ENCODE peak calls at places on chromosomes 2 and 18, in four cellular contexts. Y is CD8-positive, alpha-beta T cell; Q is effector memory CD4-positive, alpha-beta T cell; Z is hepatocyte. C is an unnamed sample. For H3K36me3, the result is how much of the 10 kb centered on the place peaks cover.

GRCh38 chr2:45845566-45845965 is 194.1 kb downstream of the PRKCE start:
- DNase-seq in Y (no peak), Z (no peak), Q (no peak), C (no peak)

GRCh38 chr2:81645750-81646301 is 1341.3 kb upstream of the LRRTM1 start:
- DNase-seq in Y (no peak), Q (no peak), Z (no peak), C (no peak)

GRCh38 chr2:167294031-167294774 is 405.9 kb downstream of the XIRP2 start:
- DNase-seq in Z (peak), Q (no peak), Y (no peak), C (peak)

GRCh38 chr18:57768557-57769326 is 34.4 kb downstream of the ATP8B1 start:
- DNase-seq in Q (no peak), Z (peak), Y (no peak), C (peak)

GRCh38 chr2:64463784-64464183 is 9.8 kb downstream of the LGALSL start:
- DNase-seq in Z (no peak), Y (no peak), Q (no peak), C (no peak)

GRCh38 chr2:112542974-112543760 is 902 bp downstream of the POLR1B start:
- DNase-seq in Y (peak), Z (no peak), Q (no peak), C (peak)

GRCh38 chr2:227163998-227164744 is at the start of the genes COL4A3 and COL4A4:
- DNase-seq in Y (no peak), Z (peak), Q (no peak), C (peak)

GRCh38 chr2:25885933-25886332 is 7.6 kb upstream of the ASXL2 start:
- DNase-seq in Q (no peak), Z (peak), Y (no peak), C (no peak)

GRCh38 chr18:74940856-74941255 is 268.1 kb downstream of the PTGR3 start:
- DNase-seq in Z (no peak), Y (no peak), Q (no peak), C (no peak)

GRCh38 chr2:76849086-76849485 is 673.1 kb downstream of the LRRTM4 start:
- DNase-seq in Y (no peak), Z (no peak), Q (no peak), C (no peak)

GRCh38 chr18:59893971-59894370 is 5.8 kb upstream of the PMAIP1 start:
- DNase-seq in Z (no peak), Q (no peak), Y (no peak), C (no peak)

GRCh38 chr2:64866797-64867196 is 122.4 kb upstream of the SLC1A4 start:
- DNase-seq in Y (no peak), Z (peak), Q (no peak), C (peak)

GRCh38 chr2:159558479-159558878 is 57.9 kb downstream of the BAZ2B start:
- DNase-seq in Z (no peak), Y (no peak), Q (no peak), C (no peak)

GRCh38 chr2:234495801-234496441 is 960 bp downstream of the ARL4C start:
- DNase-seq in Y (peak), Q (no peak), Z (peak), C (peak)

GRCh38 chr2:100036020-100036419 is 106.4 kb downstream of the AFF3 start:
- DNase-seq in Z (no peak), Q (no peak), Y (no peak), C (no peak)

GRCh38 chr2:171703574-171704347 is 16.5 kb downstream of the DYNC1I2 start:
- DNase-seq in Y (no peak), Q (no peak), Z (peak), C (no peak)

GRCh38 chr2:107336536-107336935 is 450.6 kb upstream of the ST6GAL2 start:
- DNase-seq in Y (no peak), Z (no peak), Q (no peak), C (no peak)

GRCh38 chr2:85455552-85456090 is 37.1 kb downstream of the SH2D6 start:
- DNase-seq in Y (no peak), Q (no peak), Z (no peak), C (no peak)

GRCh38 chr18:35345460-35345921 is 1.3 kb upstream of the ZNF24 start:
- DNase-seq in Q (no peak), Z (peak), Y (no peak), C (no peak)

GRCh38 chr18:75269696-75270095 is 59.1 kb downstream of the TSHZ1 start:
- DNase-seq in Z (no peak), Q (no peak), Y (no peak), C (no peak)

GRCh38 chr18:51029378-51029693 is 677 bp upstream of the SMAD4 start:
- DNase-seq in Z (no peak), Q (no peak), Y (no peak), C (no peak)

GRCh38 chr2:239598732-239599090 is 197.9 kb upstream of the HDAC4 start:
- DNase-seq in Z (no peak), Q (no peak), Y (no peak), C (no peak)

GRCh38 chr18:76657428-76657827 is 162.4 kb upstream of the ZNF516 start:
- DNase-seq in Y (no peak), Z (peak), Q (no peak), C (no peak)

GRCh38 chr2:69149631-69150215 is 136.7 kb downstream of the ANTXR1 start:
- DNase-seq in Q (no peak), Z (peak), Y (no peak), C (no peak)

GRCh38 chr2:217994776-217995274 is 8.0 kb downstream of the TNS1 start:
- DNase-seq in Y (no peak), Z (no peak), Q (no peak), C (no peak)

GRCh38 chr2:239275037-239275685 is 125.7 kb downstream of the HDAC4 start:
- DNase-seq in Y (peak), Z (peak), Q (peak), C (peak)

GRCh38 chr18:57353940-57354461 is 1.6 kb downstream of the ST8SIA3 start:
- DNase-seq in Q (no peak), Z (peak), Y (no peak), C (peak)

GRCh38 chr2:106686814-106687213 is 199.2 kb downstream of the ST6GAL2 start:
- DNase-seq in Y (no peak), Z (no peak), Q (no peak), C (no peak)

GRCh38 chr2:97706112-97706511 is 7.3 kb upstream of the ZAP70 start:
- DNase-seq in Z (peak), Y (peak), Q (no peak), C (no peak)

GRCh38 chr2:16079637-16080036 is 139.3 kb downstream of the MYCN start:
- DNase-seq in Q (no peak), Y (no peak), Z (no peak), C (no peak)

GRCh38 chr18:10544093-10544748 is 18.4 kb downstream of the NAPG start:
- DNase-seq in Q (no peak), Y (no peak), Z (no peak), C (no peak)

GRCh38 chr2:96540136-96540535 is 3.6 kb downstream of the ARID5A start:
- DNase-seq in Q (no peak), Z (no peak), Y (no peak), C (no peak)

GRCh38 chr2:113896791-113897190 is 6.9 kb downstream of the ACTR3 start:
- DNase-seq in Y (no peak), Z (no peak), Q (no peak), C (no peak)

GRCh38 chr18:31557446-31557845 is 34.2 kb upstream of the TTR start:
- DNase-seq in Z (no peak), Q (no peak), Y (no peak), C (no peak)

GRCh38 chr2:8623958-8624591 is 57.8 kb upstream of the ID2 start:
- DNase-seq in Q (no peak), Y (no peak), Z (no peak), C (no peak)

GRCh38 chr2:182113334-182113733 is 127.7 kb downstream of the PPP1R1C start:
- DNase-seq in Q (no peak), Y (no peak), Z (no peak), C (no peak)

DNA sequence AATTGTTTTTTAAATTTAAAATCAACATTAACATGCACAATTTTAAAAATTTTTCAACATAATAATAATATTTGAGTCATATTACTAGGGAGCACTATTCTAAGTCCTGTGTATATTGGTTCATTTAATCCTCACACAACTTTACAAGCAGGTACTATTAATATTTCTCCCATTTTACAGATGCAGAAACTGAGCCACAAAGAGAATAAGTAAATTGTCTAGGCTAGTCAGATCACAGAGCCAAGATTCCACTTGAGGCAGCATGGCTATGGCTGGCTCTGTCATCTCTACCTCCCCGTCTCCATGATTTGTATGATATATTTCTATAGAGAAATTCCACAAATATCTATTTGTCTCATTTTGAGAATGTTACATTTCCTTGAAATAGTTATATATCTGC is 15.1 kb downstream of the CCNT2 start:
- DNase-seq in Z (no peak), Y (no peak), Q (no peak), C (no peak)
- H3K36me3 ChIP-seq in Z (under half), Y (under half), Q (under half), C (under half)

GRCh38 chr18:3585656-3586509 is 135.9 kb downstream of the TGIF1 start:
- DNase-seq in Y (peak), Z (peak), Q (peak), C (peak)
- H3K4me3 ChIP-seq in Y (no peak), Z (no peak), Q (no peak), C (no peak)

GRCh38 chr2:279366-279765 is 8.5 kb downstream of the ALKAL2 start:
- DNase-seq in Y (no peak), Q (no peak), Z (no peak), C (no peak)
- H3K36me3 ChIP-seq in Y (under half), Q (half or more), Z (under half), C (under half)

GRCh38 chr2:208320686-208321085 is 54.6 kb downstream of the PIKFYVE start:
- DNase-seq in Z (no peak), Y (no peak), Q (no peak), C (no peak)
- H3K4me3 ChIP-seq in Z (no peak), Y (no peak), Q (no peak), C (no peak)

DNA sequence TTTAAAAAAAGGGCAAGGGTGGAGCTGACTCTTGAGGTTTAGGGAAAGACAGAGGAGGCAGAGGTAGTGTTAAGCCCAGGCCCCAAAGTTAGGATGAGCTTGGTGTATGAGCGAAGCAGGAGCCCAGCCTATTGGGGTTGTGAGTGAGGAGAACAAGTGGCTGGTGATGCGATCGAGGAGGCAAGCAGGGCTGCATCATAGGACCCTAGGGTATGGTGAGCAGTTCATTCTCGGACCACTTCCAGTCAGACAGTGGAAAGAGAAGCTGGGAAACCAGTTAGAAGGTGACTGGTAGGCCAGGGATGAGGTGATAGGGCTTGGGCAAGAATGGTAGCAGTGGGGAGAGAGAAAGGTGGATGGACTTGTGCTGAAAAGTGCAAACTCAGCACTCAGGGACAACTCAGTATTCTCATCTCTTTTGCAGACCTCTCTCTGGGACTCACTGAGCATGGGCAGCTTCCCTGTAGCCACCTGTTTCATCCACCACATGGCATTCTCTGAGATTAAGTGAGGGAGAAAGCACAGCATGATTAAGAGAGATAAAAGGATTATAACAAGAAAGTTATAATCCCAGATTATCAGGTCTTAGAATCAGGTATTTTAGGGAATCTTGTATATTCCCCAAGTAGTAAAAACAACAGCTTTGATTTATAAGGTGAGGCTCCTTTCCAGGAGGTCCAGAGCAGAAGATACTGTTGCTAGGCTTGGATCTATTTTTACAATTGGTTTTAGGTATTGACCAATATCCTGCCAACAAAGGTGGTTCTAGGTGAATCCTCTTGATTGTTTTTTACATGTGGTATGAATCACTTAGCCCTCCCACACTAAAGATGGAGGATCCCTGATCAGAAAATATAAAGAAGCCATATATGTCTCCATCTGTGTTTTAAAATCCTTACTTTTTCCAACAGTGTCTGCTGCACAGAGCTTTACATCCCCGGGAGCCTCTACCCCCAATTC is 38.3 kb downstream of the XRCC5 start:
- DNase-seq in Y (no peak), Z (no peak), Q (no peak), C (no peak)
- H3K36me3 ChIP-seq in Y (half or more), Z (under half), Q (half or more), C (under half)

GRCh38 chr2:161418275-161418714 is 2.2 kb downstream of the TBR1 start:
- DNase-seq in Q (no peak), Z (no peak), Y (no peak), C (no peak)
- H3K4me3 ChIP-seq in Q (no peak), Z (no peak), Y (no peak), C (no peak)

DNA sequence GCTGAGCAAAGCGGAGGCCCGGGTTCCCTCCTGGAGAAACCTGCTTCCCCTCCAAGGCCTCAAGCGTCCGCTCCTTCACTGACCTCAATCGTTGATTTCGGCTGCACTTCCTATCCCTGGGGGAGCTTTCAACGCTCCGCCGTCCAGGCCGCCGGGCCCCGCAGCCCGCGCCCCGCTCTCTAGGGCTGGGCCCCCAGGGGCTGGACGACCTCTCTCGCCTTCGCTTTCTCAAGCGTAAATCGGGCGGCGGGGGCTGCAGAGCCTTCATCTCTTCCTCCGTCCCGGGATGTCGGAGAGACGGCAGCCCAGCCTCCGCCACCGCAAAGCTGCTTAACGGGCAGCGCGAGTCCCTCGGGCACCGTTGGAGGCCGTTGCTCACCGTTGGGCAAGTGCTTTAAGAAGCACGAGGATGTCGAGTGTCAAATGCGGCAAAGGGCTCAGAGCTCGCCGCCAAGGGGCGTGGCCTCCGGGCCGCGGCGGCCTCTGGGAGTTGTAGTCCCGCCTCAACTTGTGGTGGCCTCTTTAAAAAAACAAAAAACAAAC is 8.5 kb downstream of the HES6 start:
- DNase-seq in Z (peak), Y (peak), Q (peak), C (peak)
- H3K36me3 ChIP-seq in Z (under half), Y (under half), Q (under half), C (under half)

GRCh38 chr2:219434718-219435525 is at the start of gene SPEG:
- DNase-seq in Q (no peak), Z (no peak), Y (no peak), C (no peak)
- H3K4me3 ChIP-seq in Q (no peak), Z (no peak), Y (no peak), C (no peak)

DNA sequence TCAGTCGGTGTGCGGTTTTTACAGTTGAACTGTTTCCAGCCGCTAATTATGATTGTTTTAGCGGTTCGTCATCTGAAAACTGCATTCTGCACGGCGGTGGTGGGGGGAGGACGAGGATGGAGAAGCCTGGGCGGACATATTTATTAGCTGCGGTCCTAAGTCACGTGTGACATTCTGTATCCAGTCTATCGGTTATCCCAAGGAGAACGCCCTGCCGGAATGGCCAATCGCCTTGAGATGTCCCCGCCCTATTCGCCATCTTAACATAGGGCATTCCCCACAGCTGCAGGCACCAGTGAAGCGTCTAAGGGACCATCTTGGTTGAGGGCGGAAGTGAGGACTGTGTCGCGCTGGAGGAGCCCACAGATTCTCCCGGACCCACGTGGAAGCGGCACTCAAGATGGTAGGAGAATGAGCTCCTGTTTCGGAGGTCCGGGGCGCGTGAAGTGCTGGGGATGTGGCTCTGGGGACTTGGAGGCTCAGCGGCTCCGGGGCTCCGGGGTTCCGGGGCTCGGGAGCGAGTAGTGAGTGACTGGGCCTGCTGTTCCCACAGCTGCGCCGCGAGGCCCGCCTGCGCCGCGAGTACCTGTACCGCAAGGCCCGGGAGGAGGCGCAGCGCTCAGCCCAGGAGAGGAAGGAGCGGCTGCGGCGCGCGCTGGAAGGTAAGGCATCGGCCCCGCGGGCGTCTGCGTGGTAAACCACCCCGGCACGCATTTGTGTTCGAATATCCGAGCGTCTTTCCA is at the start of gene IMP4:
- DNase-seq in Q (peak), Z (peak), Y (peak), C (peak)
- H3K36me3 ChIP-seq in Q (under half), Z (under half), Y (under half), C (under half)

DNA sequence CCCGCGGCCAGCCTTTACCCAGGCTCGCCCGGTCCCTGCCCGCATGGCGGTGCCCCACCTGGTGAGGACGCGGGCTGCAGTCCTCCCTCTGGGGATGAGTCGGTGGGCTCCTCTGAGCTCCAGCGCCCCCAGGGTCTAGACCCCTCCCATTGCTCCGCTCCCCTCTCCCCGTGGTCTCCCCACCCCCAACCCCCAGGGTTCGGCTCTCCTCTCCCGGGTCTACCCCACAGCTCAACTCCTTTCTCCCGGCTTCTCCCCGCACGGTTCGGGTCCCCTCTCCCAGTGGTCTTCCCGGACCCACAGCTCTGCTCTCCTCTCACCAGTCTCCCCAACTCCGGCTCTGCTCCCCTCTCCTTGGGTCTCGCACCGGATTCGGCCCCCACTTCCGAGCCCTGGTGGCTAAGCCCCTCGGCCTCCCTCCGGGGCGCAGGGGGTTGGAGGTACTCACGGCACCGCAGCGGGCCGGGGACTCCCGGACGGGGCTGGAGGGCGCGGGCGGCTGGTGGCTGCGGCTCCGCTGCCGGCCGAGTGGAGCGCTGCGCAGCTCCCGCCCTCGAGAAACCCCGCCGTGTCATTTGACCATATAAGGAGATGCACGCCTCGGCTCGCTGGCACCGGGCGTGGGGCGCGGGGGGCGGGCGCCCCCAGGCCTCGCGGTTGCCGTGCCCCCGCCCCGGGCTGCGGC is at the start of gene FHL2:
- DNase-seq in Q (peak), Z (peak), Y (peak), C (peak)
- H3K4me3 ChIP-seq in Q (peak), Z (peak), Y (peak), C (peak)